ENCODE peak calls at places on chromosome 14, in six cellular contexts. M is GM12878, D is B cell, Y is NCI-H1105 treated with DMSO at 0.1 percent for 48 hours, Q is fibroblast of the aortic adventitia, S is substantia nigra. N is an unnamed sample.
A peak's percentile ranks its signal among the peaks of the same experiment; 100 is the strongest.

GRCh38 chr14:57389646-57390036 is 745 bp upstream of the NAA30 start:
- DNase-seq in Q (no peak), S (no peak), M (peak; percentile 13), D (no peak), Y (peak; percentile 53), N (peak; percentile 89)

GRCh38 chr14:54669759-54670630 is 103.1 kb downstream of the SAMD4A start:
- DNase-seq in D (no peak), Y (no peak), Q (peak; percentile 56), S (no peak), M (no peak), N (no peak)

GRCh38 chr14:63938198-63939005 is 85.6 kb downstream of the SYNE2 start:
- DNase-seq in Y (no peak), S (no peak), D (no peak), Q (no peak), M (peak; percentile 56), N (no peak)

GRCh38 chr14:90168425-90169105 is 87.8 kb upstream of the PSMC1 start:
- DNase-seq in M (no peak), S (no peak), Q (peak; percentile 73), Y (no peak), D (no peak), N (no peak)

GRCh38 chr14:66487159-66487558 is 988 bp downstream of the CCDC196 start:
- DNase-seq in Q (no peak), Y (no peak), M (no peak), S (no peak), D (no peak), N (no peak)

GRCh38 chr14:61320806-61321384 is 484 bp upstream of the PRKCH start:
- DNase-seq in D (no peak), Y (no peak), M (no peak), Q (no peak), S (no peak), N (no peak)

GRCh38 chr14:69183735-69184134 is 7.6 kb upstream of the EXD2 start:
- DNase-seq in D (no peak), M (no peak), Y (no peak), S (no peak), Q (no peak), N (no peak)

GRCh38 chr14:24910408-24910986 is 139.4 kb downstream of the STXBP6 start:
- DNase-seq in Y (no peak), D (no peak), S (no peak), Q (no peak), M (no peak), N (no peak)

GRCh38 chr14:99602054-99602787 is 1.8 kb downstream of the CCDC85C start:
- DNase-seq in Y (no peak), Q (no peak), D (no peak), M (no peak), S (no peak), N (no peak)

GRCh38 chr14:102390486-102390885 is 27.7 kb downstream of the TECPR2 start:
- DNase-seq in Q (peak; percentile 65), D (no peak), S (no peak), M (no peak), Y (no peak), N (no peak)

GRCh38 chr14:104291123-104292000 is 153.0 kb downstream of the KIF26A start:
- DNase-seq in D (no peak), Q (no peak), S (no peak), M (no peak), Y (no peak), N (no peak)

GRCh38 chr14:89254201-89254919 is 162.7 kb downstream of the FOXN3 start:
- DNase-seq in M (no peak), D (no peak), S (no peak), Q (no peak), Y (no peak), N (no peak)

GRCh38 chr14:64196668-64197411 is 97.3 kb downstream of the ESR2 start:
- DNase-seq in Q (peak; percentile 41), D (peak; percentile 80), Y (peak; percentile 60), M (no peak), S (peak; percentile 73), N (peak; percentile 86)

GRCh38 chr14:22551597-22551982 is 37.4 kb downstream of the DAD1 start:
- DNase-seq in D (no peak), Y (no peak), S (no peak), Q (no peak), M (no peak), N (no peak)

GRCh38 chr14:90726656-90727055 is 89.6 kb downstream of the TTC7B start:
- DNase-seq in Y (no peak), S (peak; percentile 70), D (no peak), Q (peak; percentile 75), M (no peak), N (no peak)

GRCh38 chr14:58963873-58964597 is 224.4 kb upstream of the DAAM1 start:
- DNase-seq in D (no peak), S (no peak), M (no peak), Q (no peak), Y (peak; percentile 52), N (no peak)

GRCh38 chr14:22478670-22479069 is 110.4 kb downstream of the DAD1 start:
- DNase-seq in S (no peak), Q (peak; percentile 46), Y (peak; percentile 64), D (no peak), M (no peak), N (peak; percentile 71)

GRCh38 chr14:68819260-68819691 is 26.4 kb upstream of the ZFP36L1 start:
- DNase-seq in Y (no peak), D (no peak), Q (peak; percentile 81), S (no peak), M (no peak), N (no peak)

GRCh38 chr14:104968541-104969401 is 9.4 kb downstream of the AHNAK2 start:
- DNase-seq in Q (peak; percentile 58), S (no peak), D (no peak), M (no peak), Y (no peak), N (peak; percentile 45)

GRCh38 chr14:52080817-52081755 is 12.2 kb upstream of the NID2 start:
- DNase-seq in M (no peak), Q (peak; percentile 98), D (no peak), Y (peak; percentile 22), S (no peak), N (no peak)

GRCh38 chr14:30005114-30005698 is 77.6 kb upstream of the PRKD1 start:
- DNase-seq in M (no peak), S (peak; percentile 15), Y (peak; percentile 53), Q (peak; percentile 82), D (no peak), N (peak; percentile 43)

GRCh38 chr14:86796221-86797074 is 1196.5 kb downstream of the GALC start:
- DNase-seq in Q (peak; percentile 67), M (no peak), D (no peak), S (no peak), Y (no peak), N (no peak)

GRCh38 chr14:88234442-88234841 is 88.6 kb downstream of the KCNK10 start:
- DNase-seq in M (no peak), Q (no peak), S (no peak), D (no peak), Y (no peak), N (no peak)

GRCh38 chr14:100408350-100409015 is 85.3 kb downstream of the SLC25A47 start:
- DNase-seq in S (no peak), D (no peak), Q (no peak), M (no peak), Y (no peak), N (no peak)

GRCh38 chr14:64986578-64987571 is at the start of gene FNTB:
- DNase-seq in D (peak; percentile 95), Q (peak; percentile 97), Y (peak; percentile 98), S (peak; percentile 94), M (peak; percentile 94), N (peak; percentile 99)

GRCh38 chr14:61566537-61567225 is 128.6 kb upstream of the HIF1A start:
- DNase-seq in Y (no peak), D (no peak), Q (peak; percentile 84), M (no peak), S (no peak), N (no peak)

GRCh38 chr14:90487031-90487430 is 90.2 kb downstream of the CALM1 start:
- DNase-seq in Q (peak; percentile 12), Y (peak; percentile 44), M (no peak), S (no peak), D (no peak), N (peak; percentile 90)

GRCh38 chr14:32620303-32620702 is 291.2 kb downstream of the AKAP6 start:
- DNase-seq in Q (no peak), S (no peak), Y (no peak), D (no peak), M (no peak), N (no peak)

GRCh38 chr14:56491299-56492285 is 88.0 kb upstream of the TMEM260 start:
- DNase-seq in Q (peak; percentile 57), S (peak; percentile 24), M (peak; percentile 11), D (no peak), Y (peak; percentile 76), N (peak; percentile 77)

GRCh38 chr14:59631237-59631636 is 54.6 kb upstream of the CCDC175 start:
- DNase-seq in D (no peak), M (no peak), Q (no peak), Y (peak; percentile 60), S (peak; percentile 0), N (no peak)